ENCODE peak calls at places on chromosomes 1 and 21, in four cellular contexts. One of them, this sample, is unnamed.

GRCh38 chr21:45624356-45624854 is 19.1 kb upstream of the PCBP3 start:
- DNase-seq in foreskin fibroblast: no peak
- DNase-seq in astrocyte: no peak
- DNase-seq in BE2C: no peak
- DNase-seq in this sample: no peak

GRCh38 chr21:19900149-19900548 is 1098.1 kb upstream of the NCAM2 start:
- DNase-seq in foreskin fibroblast: no peak
- DNase-seq in astrocyte: no peak
- DNase-seq in BE2C: no peak
- DNase-seq in this sample: no peak

GRCh38 chr1:152018537-152018936 is 18.3 kb downstream of the S100A11 start:
- DNase-seq in foreskin fibroblast: no peak
- DNase-seq in astrocyte: no peak
- DNase-seq in BE2C: peak
- DNase-seq in this sample: peak

GRCh38 chr1:76998582-76999189 is 131.4 kb downstream of the ST6GALNAC5 start:
- DNase-seq in foreskin fibroblast: peak
- DNase-seq in astrocyte: peak
- DNase-seq in BE2C: no peak
- DNase-seq in this sample: peak

GRCh38 chr21:34021726-34022125 is 51.7 kb upstream of the MRPS6 start:
- DNase-seq in foreskin fibroblast: no peak
- DNase-seq in astrocyte: peak
- DNase-seq in BE2C: no peak
- DNase-seq in this sample: no peak

GRCh38 chr1:116078699-116079223 is 32.4 kb upstream of the MAB21L3 start:
- DNase-seq in foreskin fibroblast: no peak
- DNase-seq in astrocyte: no peak
- DNase-seq in BE2C: no peak
- DNase-seq in this sample: no peak

GRCh38 chr1:156445789-156446263 is 54.7 kb downstream of the MEF2D start:
- DNase-seq in foreskin fibroblast: peak
- DNase-seq in astrocyte: peak
- DNase-seq in BE2C: peak
- DNase-seq in this sample: peak

GRCh38 chr1:214445846-214446614 is 105.4 kb downstream of the PTPN14 start:
- DNase-seq in foreskin fibroblast: peak
- DNase-seq in astrocyte: peak
- DNase-seq in BE2C: no peak
- DNase-seq in this sample: peak

GRCh38 chr1:29803486-29803885 is 567.2 kb downstream of the PTPRU start:
- DNase-seq in foreskin fibroblast: no peak
- DNase-seq in astrocyte: no peak
- DNase-seq in BE2C: no peak
- DNase-seq in this sample: no peak

GRCh38 chr1:40848530-40849189 is 13.5 kb downstream of the CITED4 start:
- DNase-seq in foreskin fibroblast: peak
- DNase-seq in astrocyte: peak
- DNase-seq in BE2C: peak
- DNase-seq in this sample: peak

GRCh38 chr1:66729130-66729922 is 22.9 kb upstream of the DYNLT5 start:
- DNase-seq in foreskin fibroblast: no peak
- DNase-seq in astrocyte: no peak
- DNase-seq in BE2C: no peak
- DNase-seq in this sample: no peak

GRCh38 chr1:161072751-161073449 is 3.2 kb upstream of the ARHGAP30 start:
- DNase-seq in foreskin fibroblast: no peak
- DNase-seq in astrocyte: no peak
- DNase-seq in BE2C: no peak
- DNase-seq in this sample: no peak

GRCh38 chr1:161073474-161074121 is 3.9 kb upstream of the ARHGAP30 start:
- DNase-seq in foreskin fibroblast: no peak
- DNase-seq in astrocyte: no peak
- DNase-seq in BE2C: no peak
- DNase-seq in this sample: no peak

GRCh38 chr1:161076410-161076809 is 6.7 kb upstream of the ARHGAP30 start:
- DNase-seq in foreskin fibroblast: no peak
- DNase-seq in astrocyte: no peak
- DNase-seq in BE2C: no peak
- DNase-seq in this sample: no peak

GRCh38 chr1:161077426-161077825 is 7.7 kb upstream of the ARHGAP30 start:
- DNase-seq in foreskin fibroblast: no peak
- DNase-seq in astrocyte: no peak
- DNase-seq in BE2C: no peak
- DNase-seq in this sample: no peak

DNA sequence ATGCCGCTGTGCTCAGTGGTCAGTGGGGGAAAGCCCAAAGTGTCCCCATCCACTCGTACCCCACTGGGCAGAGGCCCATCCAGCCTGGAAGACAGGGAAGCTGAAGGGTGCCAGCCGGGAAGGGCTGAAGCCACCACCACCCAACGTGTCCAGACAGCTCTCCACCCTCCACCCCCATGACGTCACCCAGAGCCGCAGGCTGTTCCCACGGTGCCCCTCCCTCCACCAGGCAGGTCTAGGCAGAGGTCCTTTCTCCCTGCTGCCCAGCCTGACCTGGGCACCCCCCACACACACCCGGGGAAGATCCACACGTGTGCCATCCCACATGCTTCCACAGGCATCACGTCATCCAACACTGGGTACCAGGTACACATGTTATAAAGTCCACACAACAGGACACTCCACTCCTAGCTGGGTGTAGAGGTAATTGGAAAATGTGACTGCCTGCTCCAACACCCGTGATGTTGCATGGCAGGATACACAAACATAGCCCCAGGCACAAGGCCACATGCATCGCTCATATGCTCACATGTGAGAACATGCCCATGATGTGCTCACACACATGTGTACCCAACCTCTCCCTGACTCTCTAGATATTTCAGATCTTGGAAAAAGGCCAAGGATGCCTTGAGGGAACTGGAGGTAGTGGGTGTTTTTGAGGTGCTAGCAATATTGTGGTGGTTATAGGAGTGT is 5.1 kb upstream of the ARHGAP30 start:
- DNase-seq in foreskin fibroblast: no peak
- DNase-seq in astrocyte: no peak
- DNase-seq in BE2C: peak
- DNase-seq in this sample: no peak
- H3K4me3 ChIP-seq in foreskin fibroblast: no peak
- H3K4me3 ChIP-seq in astrocyte: no peak
- H3K4me3 ChIP-seq in BE2C: no peak
- H3K4me3 ChIP-seq in this sample: no peak

GRCh38 chr1:198641966-198642656 is 3.3 kb downstream of the PTPRC start:
- DNase-seq in foreskin fibroblast: no peak
- DNase-seq in astrocyte: no peak
- DNase-seq in BE2C: no peak
- DNase-seq in this sample: no peak
- TF ChIP-seq CTCF in foreskin fibroblast: no peak
- TF ChIP-seq CTCF in astrocyte: no peak
- TF ChIP-seq CTCF in BE2C: no peak
- TF ChIP-seq CTCF in this sample: no peak

DNA sequence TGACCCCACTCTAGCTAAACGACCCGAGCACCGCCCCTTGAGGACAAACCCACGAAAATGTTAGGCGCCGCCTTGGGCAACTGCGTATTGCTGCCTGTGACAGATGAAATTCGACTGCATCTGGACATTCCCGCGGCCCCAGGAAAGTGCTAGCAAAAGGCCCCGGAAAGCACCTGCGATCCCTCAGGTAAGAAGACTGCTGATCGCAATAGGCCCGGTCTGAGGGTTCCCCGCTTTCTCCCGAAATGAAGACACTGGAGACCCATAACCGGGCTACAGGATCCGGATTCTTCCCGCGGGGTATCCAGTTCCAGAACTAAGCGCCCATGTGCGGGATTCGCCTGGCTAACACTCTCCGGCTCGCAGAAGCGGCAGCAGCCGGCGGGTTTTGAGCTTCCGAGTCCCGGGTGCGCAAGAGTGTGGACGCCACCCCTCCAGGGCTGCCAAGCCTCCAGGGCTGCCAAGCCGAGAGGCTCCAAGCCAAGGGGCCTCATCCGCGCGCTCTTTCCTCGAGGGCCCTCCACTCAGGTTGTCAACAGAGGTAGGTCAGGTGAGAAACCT is 157.9 kb upstream of the NBPF11 start:
- DNase-seq in foreskin fibroblast: no peak
- DNase-seq in astrocyte: no peak
- DNase-seq in BE2C: no peak
- DNase-seq in this sample: no peak
- H3K4me3 ChIP-seq in foreskin fibroblast: no peak
- H3K4me3 ChIP-seq in astrocyte: peak
- H3K4me3 ChIP-seq in BE2C: no peak
- H3K4me3 ChIP-seq in this sample: no peak

GRCh38 chr1:174932587-174932986 is 67.2 kb upstream of the CACYBP start:
- DNase-seq in foreskin fibroblast: no peak
- DNase-seq in astrocyte: no peak
- DNase-seq in BE2C: no peak
- DNase-seq in this sample: no peak
- TF ChIP-seq CTCF in foreskin fibroblast: no peak
- TF ChIP-seq CTCF in astrocyte: peak
- TF ChIP-seq CTCF in BE2C: no peak
- TF ChIP-seq CTCF in this sample: peak

GRCh38 chr1:174968750-174969244 is 30.9 kb upstream of the CACYBP start:
- DNase-seq in foreskin fibroblast: peak
- DNase-seq in astrocyte: peak
- DNase-seq in BE2C: no peak
- DNase-seq in this sample: peak
- H3K4me3 ChIP-seq in foreskin fibroblast: no peak
- H3K4me3 ChIP-seq in astrocyte: no peak
- H3K4me3 ChIP-seq in BE2C: no peak
- H3K4me3 ChIP-seq in this sample: no peak

GRCh38 chr1:108561145-108561458 is 1.2 kb downstream of the EEIG2 start:
- DNase-seq in foreskin fibroblast: no peak
- DNase-seq in astrocyte: no peak
- DNase-seq in BE2C: no peak
- DNase-seq in this sample: no peak
- TF ChIP-seq CTCF in foreskin fibroblast: no peak
- TF ChIP-seq CTCF in astrocyte: no peak
- TF ChIP-seq CTCF in BE2C: no peak
- TF ChIP-seq CTCF in this sample: no peak

GRCh38 chr1:23029337-23029736 is 10.1 kb downstream of the KDM1A start:
- DNase-seq in foreskin fibroblast: no peak
- DNase-seq in astrocyte: no peak
- DNase-seq in BE2C: no peak
- DNase-seq in this sample: no peak
- H3K4me3 ChIP-seq in foreskin fibroblast: no peak
- H3K4me3 ChIP-seq in astrocyte: no peak
- H3K4me3 ChIP-seq in BE2C: no peak
- H3K4me3 ChIP-seq in this sample: no peak

GRCh38 chr1:228208831-228209524 is 1.1 kb downstream of the OBSCN start:
- DNase-seq in foreskin fibroblast: no peak
- DNase-seq in astrocyte: no peak
- DNase-seq in BE2C: no peak
- DNase-seq in this sample: no peak

GRCh38 chr1:228207381-228207810 is 448 bp upstream of the OBSCN start:
- DNase-seq in foreskin fibroblast: no peak
- DNase-seq in astrocyte: no peak
- DNase-seq in BE2C: no peak
- DNase-seq in this sample: no peak

GRCh38 chr1:228209657-228210056 is 1.8 kb downstream of the OBSCN start:
- DNase-seq in foreskin fibroblast: no peak
- DNase-seq in astrocyte: no peak
- DNase-seq in BE2C: no peak
- DNase-seq in this sample: no peak

GRCh38 chr1:228206582-228207351 is 1.1 kb upstream of the OBSCN start:
- DNase-seq in foreskin fibroblast: no peak
- DNase-seq in astrocyte: no peak
- DNase-seq in BE2C: no peak
- DNase-seq in this sample: no peak

GRCh38 chr1:228207851-228208821 is at the start of gene OBSCN:
- DNase-seq in foreskin fibroblast: no peak
- DNase-seq in astrocyte: no peak
- DNase-seq in BE2C: no peak
- DNase-seq in this sample: no peak
- TF ChIP-seq CTCF in foreskin fibroblast: no peak
- TF ChIP-seq CTCF in astrocyte: no peak
- TF ChIP-seq CTCF in BE2C: no peak
- TF ChIP-seq CTCF in this sample: no peak

This sample was measured in choroid plexus epithelial cell.